ENCODE peak calls at places on chromosomes 2 and 18, in eight cellular contexts. One of them, this sample, is unnamed.

GRCh38 chr18:79400091-79400590 is 4.4 kb downstream of the NFATC1 start:
- DNase-seq in fibroblast of lung: peak; percentile 8
- DNase-seq in cardiac muscle cell: peak; percentile 57
- DNase-seq in SK-N-SH: no peak
- DNase-seq in IMR-90: no peak
- DNase-seq in NT2/D1: no peak
- DNase-seq in CD8-positive, alpha-beta memory T cell: peak; percentile 60
- DNase-seq in mesenchymal stem cell: no peak
- DNase-seq in this sample: no peak

GRCh38 chr2:61165946-61166345 is 4.0 kb downstream of the C2orf74 start:
- DNase-seq in fibroblast of lung: no peak
- DNase-seq in cardiac muscle cell: peak; percentile 6
- DNase-seq in SK-N-SH: no peak
- DNase-seq in IMR-90: peak; percentile 35
- DNase-seq in NT2/D1: no peak
- DNase-seq in CD8-positive, alpha-beta memory T cell: no peak
- DNase-seq in mesenchymal stem cell: peak; percentile 15
- DNase-seq in this sample: peak; percentile 12

GRCh38 chr2:64336171-64336570 is 117.8 kb upstream of the LGALSL start:
- DNase-seq in fibroblast of lung: peak; percentile 37
- DNase-seq in cardiac muscle cell: no peak
- DNase-seq in SK-N-SH: no peak
- DNase-seq in IMR-90: no peak
- DNase-seq in NT2/D1: no peak
- DNase-seq in CD8-positive, alpha-beta memory T cell: no peak
- DNase-seq in mesenchymal stem cell: no peak
- DNase-seq in this sample: no peak

GRCh38 chr2:160932960-160933359 is 227.3 kb upstream of the TANK start:
- DNase-seq in fibroblast of lung: peak; percentile 74
- DNase-seq in cardiac muscle cell: peak; percentile 65
- DNase-seq in SK-N-SH: no peak
- DNase-seq in IMR-90: peak; percentile 85
- DNase-seq in NT2/D1: no peak
- DNase-seq in CD8-positive, alpha-beta memory T cell: no peak
- DNase-seq in mesenchymal stem cell: peak; percentile 91
- DNase-seq in this sample: no peak

GRCh38 chr2:9744256-9745004 is 98.8 kb upstream of the TAF1B start:
- DNase-seq in fibroblast of lung: no peak
- DNase-seq in cardiac muscle cell: no peak
- DNase-seq in SK-N-SH: peak; percentile 83
- DNase-seq in IMR-90: no peak
- DNase-seq in NT2/D1: no peak
- DNase-seq in CD8-positive, alpha-beta memory T cell: no peak
- DNase-seq in mesenchymal stem cell: no peak
- DNase-seq in this sample: no peak

GRCh38 chr2:234502285-234502918 is 5.5 kb upstream of the ARL4C start:
- DNase-seq in fibroblast of lung: peak; percentile 86
- DNase-seq in cardiac muscle cell: peak; percentile 51
- DNase-seq in SK-N-SH: no peak
- DNase-seq in IMR-90: peak; percentile 92
- DNase-seq in NT2/D1: no peak
- DNase-seq in CD8-positive, alpha-beta memory T cell: no peak
- DNase-seq in mesenchymal stem cell: peak; percentile 84
- DNase-seq in this sample: peak; percentile 94

GRCh38 chr2:59314367-59314766 is 1073.2 kb upstream of the FANCL start:
- DNase-seq in fibroblast of lung: no peak
- DNase-seq in cardiac muscle cell: no peak
- DNase-seq in SK-N-SH: no peak
- DNase-seq in IMR-90: no peak
- DNase-seq in NT2/D1: no peak
- DNase-seq in CD8-positive, alpha-beta memory T cell: no peak
- DNase-seq in mesenchymal stem cell: no peak
- DNase-seq in this sample: no peak

GRCh38 chr2:239544141-239544800 is 143.5 kb upstream of the HDAC4 start:
- DNase-seq in fibroblast of lung: no peak
- DNase-seq in cardiac muscle cell: peak; percentile 47
- DNase-seq in SK-N-SH: no peak
- DNase-seq in IMR-90: no peak
- DNase-seq in NT2/D1: no peak
- DNase-seq in CD8-positive, alpha-beta memory T cell: no peak
- DNase-seq in mesenchymal stem cell: no peak
- DNase-seq in this sample: peak; percentile 7

GRCh38 chr2:101063753-101064502 is 61.8 kb downstream of the RPL31 start:
- DNase-seq in fibroblast of lung: peak; percentile 29
- DNase-seq in cardiac muscle cell: peak; percentile 66
- DNase-seq in SK-N-SH: no peak
- DNase-seq in IMR-90: no peak
- DNase-seq in NT2/D1: no peak
- DNase-seq in CD8-positive, alpha-beta memory T cell: no peak
- DNase-seq in mesenchymal stem cell: peak; percentile 24
- DNase-seq in this sample: peak; percentile 50

GRCh38 chr2:240930631-240931318 is 24.6 kb downstream of the CROCC2 start:
- DNase-seq in fibroblast of lung: no peak
- DNase-seq in cardiac muscle cell: no peak
- DNase-seq in SK-N-SH: peak; percentile 29
- DNase-seq in IMR-90: no peak
- DNase-seq in NT2/D1: no peak
- DNase-seq in CD8-positive, alpha-beta memory T cell: no peak
- DNase-seq in mesenchymal stem cell: no peak
- DNase-seq in this sample: no peak

GRCh38 chr2:158668394-158668793 is 126.7 kb upstream of the DAPL1 start:
- DNase-seq in fibroblast of lung: peak; percentile 15
- DNase-seq in cardiac muscle cell: no peak
- DNase-seq in SK-N-SH: no peak
- DNase-seq in IMR-90: no peak
- DNase-seq in NT2/D1: no peak
- DNase-seq in CD8-positive, alpha-beta memory T cell: no peak
- DNase-seq in mesenchymal stem cell: peak; percentile 19
- DNase-seq in this sample: peak; percentile 69
- H3K36me3 ChIP-seq in fibroblast of lung: peaks cover 10% of the 10 kb centered on the region
- H3K36me3 ChIP-seq in cardiac muscle cell: peaks cover 18% of the 10 kb centered on the region
- H3K36me3 ChIP-seq in SK-N-SH: no peaks in the 10 kb centered on the region
- H3K36me3 ChIP-seq in IMR-90: peaks cover 12% of the 10 kb centered on the region
- H3K36me3 ChIP-seq in NT2/D1: peaks cover 75% of the 10 kb centered on the region
- H3K36me3 ChIP-seq in CD8-positive, alpha-beta memory T cell: no peaks in the 10 kb centered on the region
- H3K36me3 ChIP-seq in mesenchymal stem cell: peaks cover 19% of the 10 kb centered on the region
- H3K36me3 ChIP-seq in this sample: no peaks in the 10 kb centered on the region

DNA sequence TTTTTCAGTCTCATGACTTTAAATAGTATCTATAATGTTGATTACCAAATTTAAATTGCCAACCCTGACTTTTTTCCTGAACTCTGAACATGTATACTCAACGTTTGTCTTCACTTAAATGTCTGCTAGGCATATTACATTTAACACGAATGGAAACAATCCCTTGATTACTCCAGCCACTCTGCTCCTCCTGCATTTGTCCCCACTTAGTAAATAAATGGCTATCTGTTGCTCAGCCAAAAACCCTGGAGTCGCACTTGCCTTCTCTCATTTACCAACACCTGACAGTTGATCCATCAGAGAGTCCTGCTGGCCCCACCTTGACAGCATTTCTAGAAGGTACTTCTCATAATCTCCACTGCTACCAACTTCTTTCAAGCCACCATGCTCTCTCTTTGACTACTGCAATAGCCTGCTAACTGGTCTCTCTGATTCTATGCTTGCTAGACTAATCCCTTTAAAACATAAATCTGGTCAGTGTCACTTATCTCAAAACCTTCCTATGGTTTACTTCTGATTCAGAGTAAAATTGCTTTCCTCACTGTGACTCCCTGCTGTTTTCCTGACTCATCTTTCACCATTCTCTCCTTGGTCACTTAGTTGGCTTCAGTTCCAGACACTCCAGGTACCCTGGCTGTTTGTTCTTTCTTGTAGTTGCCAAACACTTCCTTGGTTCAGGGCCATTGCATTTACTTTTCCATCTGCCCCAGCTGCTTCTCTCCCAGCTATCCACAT is 31.9 kb downstream of the SPAG16 start:
- DNase-seq in fibroblast of lung: no peak
- DNase-seq in cardiac muscle cell: peak; percentile 13
- DNase-seq in SK-N-SH: no peak
- DNase-seq in IMR-90: peak; percentile 37
- DNase-seq in NT2/D1: no peak
- DNase-seq in CD8-positive, alpha-beta memory T cell: no peak
- DNase-seq in mesenchymal stem cell: peak; percentile 39
- DNase-seq in this sample: peak; percentile 51
- H3K4me3 ChIP-seq in fibroblast of lung: no peak overlapping the region
- H3K4me3 ChIP-seq in cardiac muscle cell: no peak overlapping the region
- H3K4me3 ChIP-seq in SK-N-SH: no peak overlapping the region
- H3K4me3 ChIP-seq in IMR-90: no peak overlapping the region
- H3K4me3 ChIP-seq in NT2/D1: no peak overlapping the region
- H3K4me3 ChIP-seq in CD8-positive, alpha-beta memory T cell: no peak overlapping the region
- H3K4me3 ChIP-seq in mesenchymal stem cell: no peak overlapping the region
- H3K4me3 ChIP-seq in this sample: no peak overlapping the region

GRCh38 chr2:159275111-159275510 is 11.4 kb downstream of the WDSUB1 start:
- DNase-seq in fibroblast of lung: no peak
- DNase-seq in cardiac muscle cell: no peak
- DNase-seq in SK-N-SH: no peak
- DNase-seq in IMR-90: no peak
- DNase-seq in NT2/D1: no peak
- DNase-seq in CD8-positive, alpha-beta memory T cell: no peak
- DNase-seq in mesenchymal stem cell: no peak
- DNase-seq in this sample: no peak
- H3K36me3 ChIP-seq in fibroblast of lung: no peaks in the 10 kb centered on the region
- H3K36me3 ChIP-seq in cardiac muscle cell: peaks cover 3% of the 10 kb centered on the region
- H3K36me3 ChIP-seq in SK-N-SH: peaks cover 43% of the 10 kb centered on the region
- H3K36me3 ChIP-seq in IMR-90: peaks cover 6% of the 10 kb centered on the region
- H3K36me3 ChIP-seq in NT2/D1: peaks cover 7% of the 10 kb centered on the region
- H3K36me3 ChIP-seq in CD8-positive, alpha-beta memory T cell: no peaks in the 10 kb centered on the region
- H3K36me3 ChIP-seq in mesenchymal stem cell: peaks cover 15% of the 10 kb centered on the region
- H3K36me3 ChIP-seq in this sample: no peaks in the 10 kb centered on the region

GRCh38 chr2:177262137-177262536 is 2.4 kb downstream of the NFE2L2 start:
- DNase-seq in fibroblast of lung: no peak
- DNase-seq in cardiac muscle cell: no peak
- DNase-seq in SK-N-SH: no peak
- DNase-seq in IMR-90: no peak
- DNase-seq in NT2/D1: no peak
- DNase-seq in CD8-positive, alpha-beta memory T cell: no peak
- DNase-seq in mesenchymal stem cell: peak; percentile 37
- DNase-seq in this sample: no peak

GRCh38 chr2:177263451-177264208 is 897 bp downstream of the NFE2L2 start:
- DNase-seq in fibroblast of lung: peak; percentile 98
- DNase-seq in cardiac muscle cell: peak; percentile 99
- DNase-seq in SK-N-SH: peak; percentile 89
- DNase-seq in IMR-90: peak; percentile 97
- DNase-seq in NT2/D1: peak; percentile 84
- DNase-seq in CD8-positive, alpha-beta memory T cell: peak; percentile 93
- DNase-seq in mesenchymal stem cell: peak; percentile 99
- DNase-seq in this sample: peak; percentile 96

GRCh38 chr2:177262958-177263450 is 1.5 kb downstream of the NFE2L2 start:
- DNase-seq in fibroblast of lung: no peak
- DNase-seq in cardiac muscle cell: no peak
- DNase-seq in SK-N-SH: no peak
- DNase-seq in IMR-90: no peak
- DNase-seq in NT2/D1: no peak
- DNase-seq in CD8-positive, alpha-beta memory T cell: no peak
- DNase-seq in mesenchymal stem cell: peak; percentile 12
- DNase-seq in this sample: no peak

GRCh38 chr2:177260398-177260797 is 4.1 kb downstream of the NFE2L2 start:
- DNase-seq in fibroblast of lung: no peak
- DNase-seq in cardiac muscle cell: no peak
- DNase-seq in SK-N-SH: no peak
- DNase-seq in IMR-90: no peak
- DNase-seq in NT2/D1: no peak
- DNase-seq in CD8-positive, alpha-beta memory T cell: no peak
- DNase-seq in mesenchymal stem cell: peak; percentile 23
- DNase-seq in this sample: no peak

DNA sequence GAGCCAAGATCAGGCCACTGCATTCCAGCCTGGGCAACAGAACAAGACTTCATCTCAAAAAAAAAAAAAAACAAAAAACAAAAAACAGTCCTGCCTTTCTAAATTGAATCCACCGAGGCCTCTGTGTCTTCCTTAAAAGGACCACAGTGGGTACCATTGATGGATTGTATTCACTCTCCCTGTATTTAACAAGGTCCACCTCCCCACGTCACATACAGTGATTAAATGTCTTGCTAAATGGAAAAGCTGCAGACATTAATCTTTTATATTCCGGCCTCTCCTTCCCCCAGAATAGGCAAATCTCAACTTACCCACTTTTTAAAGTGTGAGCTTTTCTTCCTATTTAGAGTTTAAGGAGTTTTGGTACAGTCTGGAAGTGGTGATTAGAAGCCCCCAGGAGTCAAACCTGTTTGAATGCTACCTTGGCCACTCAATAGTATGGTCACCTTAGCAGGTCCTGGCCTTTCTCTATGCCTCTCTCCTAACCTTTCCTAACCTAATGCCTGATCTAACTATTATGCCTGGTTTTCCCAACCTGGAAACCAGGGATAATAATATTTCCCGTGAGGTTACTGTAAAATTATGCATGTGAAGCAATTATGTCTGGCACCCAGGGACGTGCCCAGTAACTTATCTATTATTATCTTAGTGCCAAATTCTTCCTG is 3.3 kb downstream of the NFE2L2 start:
- DNase-seq in fibroblast of lung: no peak
- DNase-seq in cardiac muscle cell: peak; percentile 37
- DNase-seq in SK-N-SH: no peak
- DNase-seq in IMR-90: no peak
- DNase-seq in NT2/D1: no peak
- DNase-seq in CD8-positive, alpha-beta memory T cell: no peak
- DNase-seq in mesenchymal stem cell: peak; percentile 36
- DNase-seq in this sample: no peak
- H3K4me3 ChIP-seq in fibroblast of lung: peak overlapping the region; percentile 76
- H3K4me3 ChIP-seq in cardiac muscle cell: peak overlapping the region; percentile 96
- H3K4me3 ChIP-seq in SK-N-SH: peak overlapping the region; percentile 71
- H3K4me3 ChIP-seq in IMR-90: peak overlapping the region; percentile 69
- H3K4me3 ChIP-seq in NT2/D1: no peak overlapping the region
- H3K4me3 ChIP-seq in CD8-positive, alpha-beta memory T cell: peak overlapping the region; percentile 85
- H3K4me3 ChIP-seq in mesenchymal stem cell: no peak overlapping the region
- H3K4me3 ChIP-seq in this sample: peak overlapping the region; percentile 83

GRCh38 chr2:75703617-75704016 is 7.1 kb downstream of the GCFC2 start:
- DNase-seq in fibroblast of lung: no peak
- DNase-seq in cardiac muscle cell: no peak
- DNase-seq in SK-N-SH: no peak
- DNase-seq in IMR-90: no peak
- DNase-seq in NT2/D1: no peak
- DNase-seq in CD8-positive, alpha-beta memory T cell: no peak
- DNase-seq in mesenchymal stem cell: no peak
- DNase-seq in this sample: no peak
- H3K36me3 ChIP-seq in fibroblast of lung: no peaks in the 10 kb centered on the region
- H3K36me3 ChIP-seq in cardiac muscle cell: peaks cover 34% of the 10 kb centered on the region
- H3K36me3 ChIP-seq in SK-N-SH: peaks cover 48% of the 10 kb centered on the region
- H3K36me3 ChIP-seq in IMR-90: peaks cover 9% of the 10 kb centered on the region
- H3K36me3 ChIP-seq in NT2/D1: peaks cover 51% of the 10 kb centered on the region
- H3K36me3 ChIP-seq in CD8-positive, alpha-beta memory T cell: peaks cover 13% of the 10 kb centered on the region
- H3K36me3 ChIP-seq in mesenchymal stem cell: peaks cover 71% of the 10 kb centered on the region
- H3K36me3 ChIP-seq in this sample: peaks cover 2% of the 10 kb centered on the region

GRCh38 chr2:237058423-237058822 is 27.3 kb upstream of the COPS8 start:
- DNase-seq in fibroblast of lung: no peak
- DNase-seq in cardiac muscle cell: no peak
- DNase-seq in SK-N-SH: no peak
- DNase-seq in IMR-90: no peak
- DNase-seq in NT2/D1: no peak
- DNase-seq in CD8-positive, alpha-beta memory T cell: no peak
- DNase-seq in mesenchymal stem cell: no peak
- DNase-seq in this sample: no peak
- H3K4me3 ChIP-seq in fibroblast of lung: no peak overlapping the region
- H3K4me3 ChIP-seq in cardiac muscle cell: no peak overlapping the region
- H3K4me3 ChIP-seq in SK-N-SH: no peak overlapping the region
- H3K4me3 ChIP-seq in IMR-90: no peak overlapping the region
- H3K4me3 ChIP-seq in NT2/D1: no peak overlapping the region
- H3K4me3 ChIP-seq in CD8-positive, alpha-beta memory T cell: no peak overlapping the region
- H3K4me3 ChIP-seq in mesenchymal stem cell: no peak overlapping the region
- H3K4me3 ChIP-seq in this sample: no peak overlapping the region